ENCODE peak calls at places on chromosomes 7 and 10, in four cellular contexts. D is HepG2; Z is CD4-positive, CD25-positive, alpha-beta regulatory T cell; T is keratinocyte. L is an unnamed sample.

GRCh38 chr7:82188636-82189035 is 254.9 kb downstream of the CACNA2D1 start:
- DNase-seq in D (no peak), Z (no peak), T (no peak), L (no peak)

GRCh38 chr7:17408245-17408903 is 109.9 kb downstream of the AHR start:
- DNase-seq in D (peak; percentile 92), Z (no peak), T (peak; percentile 30), L (peak; percentile 92)

GRCh38 chr10:82234173-82234572 is 359.2 kb downstream of the NRG3 start:
- DNase-seq in D (no peak), Z (no peak), T (no peak), L (no peak)

GRCh38 chr7:101542527-101543241 is 86.4 kb downstream of the MYL10 start:
- DNase-seq in D (peak; percentile 53), Z (peak; percentile 51), T (no peak), L (peak; percentile 66)

GRCh38 chr7:90412458-90413184 is 9.4 kb downstream of the CLDN12 start:
- DNase-seq in D (peak; percentile 44), Z (no peak), T (no peak), L (peak; percentile 59)

GRCh38 chr10:71084061-71084817 is 128.1 kb upstream of the UNC5B start:
- DNase-seq in D (no peak), Z (no peak), T (no peak), L (no peak)

GRCh38 chr10:112792487-112793196 is 157.4 kb upstream of the TCF7L2 start:
- DNase-seq in D (no peak), Z (no peak), T (no peak), L (peak; percentile 67)

GRCh38 chr7:10874666-10875065 is 99.0 kb upstream of the PHF14 start:
- DNase-seq in D (peak; percentile 3), Z (no peak), T (no peak), L (no peak)

GRCh38 chr7:5872326-5872725 is 8.3 kb upstream of the OCM start:
- DNase-seq in D (no peak), Z (no peak), T (no peak), L (no peak)

GRCh38 chr7:3434611-3435010 is 133.6 kb downstream of the SDK1 start:
- DNase-seq in D (no peak), Z (no peak), T (no peak), L (no peak)

GRCh38 chr10:126130291-126130710 is 233.9 kb downstream of the FANK1 start:
- DNase-seq in D (no peak), Z (no peak), T (no peak), L (no peak)

GRCh38 chr7:140904081-140904480 is 20.6 kb downstream of the BRAF start:
- DNase-seq in D (no peak), Z (no peak), T (no peak), L (no peak)

GRCh38 chr7:84193787-84194186 is 802 bp downstream of the SEMA3A start:
- DNase-seq in D (no peak), Z (no peak), T (no peak), L (no peak)

GRCh38 chr7:134317434-134317833 is 704 bp upstream of the SLC35B4 start:
- DNase-seq in D (no peak), Z (no peak), T (no peak), L (no peak)

GRCh38 chr10:46251857-46252847 is 34.6 kb upstream of the ANTXRL start:
- DNase-seq in D (no peak), Z (no peak), T (no peak), L (no peak)

GRCh38 chr10:103145860-103146466 is 47.1 kb downstream of the NT5C2 start:
- DNase-seq in D (peak; percentile 42), Z (no peak), T (no peak), L (peak; percentile 68)

GRCh38 chr10:11601670-11602069 is 9.8 kb downstream of the USP6NL start:
- DNase-seq in D (no peak), Z (no peak), T (no peak), L (no peak)
- H3K4me1 ChIP-seq in D (peaks cover 87% of the 10 kb centered on the region), Z (peaks cover 5% of the 10 kb centered on the region), T (no peaks in the 10 kb centered on the region), L (no peaks in the 10 kb centered on the region)

GRCh38 chr10:73655990-73656298 is at the start of gene SYNPO2L:
- DNase-seq in D (no peak), Z (no peak), T (no peak), L (no peak)

GRCh38 chr10:73650537-73651331 is 5.1 kb downstream of the SYNPO2L start:
- DNase-seq in D (no peak), Z (no peak), T (peak; percentile 54), L (no peak)

GRCh38 chr10:73653701-73654100 is 2.1 kb downstream of the SYNPO2L start:
- DNase-seq in D (peak; percentile 61), Z (no peak), T (no peak), L (no peak)

GRCh38 chr10:73653195-73653594 is 2.6 kb downstream of the SYNPO2L start:
- DNase-seq in D (no peak), Z (no peak), T (no peak), L (no peak)

DNA sequence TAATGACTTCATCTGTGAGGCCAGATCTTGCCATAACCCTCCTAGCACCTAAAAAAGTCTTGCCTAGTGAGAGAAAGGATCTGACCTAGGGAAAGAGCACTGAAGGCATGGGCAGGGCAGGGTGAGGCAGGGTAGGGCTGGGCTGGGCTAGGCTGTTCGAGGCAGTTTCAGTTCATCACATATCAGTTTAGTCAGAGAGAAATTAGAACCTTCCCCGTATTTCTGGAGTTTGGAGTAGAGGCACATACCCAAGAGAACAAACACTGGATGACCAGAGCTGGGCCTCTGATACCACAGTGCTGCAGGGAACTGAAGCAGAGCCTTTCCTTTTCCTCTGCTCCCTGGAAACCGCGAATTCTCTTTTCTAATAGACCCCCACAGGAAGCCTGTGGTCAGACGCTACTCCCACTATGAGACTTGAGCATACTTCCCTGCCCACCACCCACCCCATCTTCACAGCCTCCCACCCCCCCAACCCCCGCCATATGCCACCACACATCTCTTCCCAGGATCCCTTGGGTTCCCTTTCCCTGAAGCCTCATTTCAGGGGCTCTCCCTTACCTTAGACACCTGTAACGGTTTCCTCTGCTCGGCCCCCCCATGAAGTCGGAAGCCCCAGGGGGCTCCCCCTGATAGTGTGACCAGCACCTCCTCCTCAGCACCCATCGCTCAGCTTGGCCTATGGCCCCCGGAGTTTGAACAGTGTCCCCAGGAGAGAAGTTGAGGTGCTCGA is 406 bp downstream of the SYNPO2L start:
- DNase-seq in D (no peak), Z (no peak), T (no peak), L (no peak)
- H3K4me1 ChIP-seq in D (peaks cover 5% of the 10 kb centered on the region), Z (no peaks in the 10 kb centered on the region), T (no peaks in the 10 kb centered on the region), L (no peaks in the 10 kb centered on the region)

GRCh38 chr7:150753239-150753638 is 16.0 kb downstream of the GIMAP5 start:
- DNase-seq in D (no peak), Z (no peak), T (no peak), L (no peak)

GRCh38 chr7:150748402-150748801 is 11.2 kb downstream of the GIMAP5 start:
- DNase-seq in D (no peak), Z (no peak), T (no peak), L (no peak)

GRCh38 chr7:150754950-150755349 is 17.7 kb downstream of the GIMAP5 start:
- DNase-seq in D (no peak), Z (no peak), T (no peak), L (no peak)

GRCh38 chr7:150753826-150754603 is 16.8 kb downstream of the GIMAP5 start:
- DNase-seq in D (peak; percentile 16), Z (no peak), T (no peak), L (no peak)

GRCh38 chr7:150751702-150752101 is 14.5 kb downstream of the GIMAP5 start:
- DNase-seq in D (no peak), Z (no peak), T (no peak), L (no peak)
- H3K4me1 ChIP-seq in D (no peaks in the 10 kb centered on the region), Z (peaks cover 66% of the 10 kb centered on the region), T (no peaks in the 10 kb centered on the region), L (no peaks in the 10 kb centered on the region)

GRCh38 chr7:151844080-151844827 is 32.7 kb downstream of the PRKAG2 start:
- DNase-seq in D (peak; percentile 90), Z (no peak), T (no peak), L (no peak)
- H3K4me1 ChIP-seq in D (peaks cover 15% of the 10 kb centered on the region), Z (peaks cover 11% of the 10 kb centered on the region), T (no peaks in the 10 kb centered on the region), L (no peaks in the 10 kb centered on the region)

DNA sequence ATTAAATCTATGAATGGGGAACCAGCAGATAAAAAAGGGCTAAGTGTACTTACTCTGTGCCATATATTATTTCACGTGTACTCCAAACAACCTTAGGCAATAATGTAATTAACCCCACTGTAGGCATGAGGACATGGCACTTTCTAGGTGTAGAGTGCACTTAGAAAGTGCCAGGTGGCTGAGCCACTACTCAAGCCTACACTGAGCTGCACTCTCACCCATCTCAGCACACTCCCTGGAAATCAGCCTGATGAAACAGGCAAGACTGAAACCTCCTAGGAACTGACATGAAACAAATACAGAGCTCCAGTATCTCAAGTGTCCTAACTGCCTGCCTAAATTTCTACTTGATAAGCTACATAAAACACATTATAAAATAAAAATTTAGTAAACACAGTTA is 147.4 kb downstream of the KMT2E start:
- DNase-seq in D (no peak), Z (no peak), T (no peak), L (no peak)
- H3K4me1 ChIP-seq in D (no peaks in the 10 kb centered on the region), Z (no peaks in the 10 kb centered on the region), T (no peaks in the 10 kb centered on the region), L (no peaks in the 10 kb centered on the region)

DNA sequence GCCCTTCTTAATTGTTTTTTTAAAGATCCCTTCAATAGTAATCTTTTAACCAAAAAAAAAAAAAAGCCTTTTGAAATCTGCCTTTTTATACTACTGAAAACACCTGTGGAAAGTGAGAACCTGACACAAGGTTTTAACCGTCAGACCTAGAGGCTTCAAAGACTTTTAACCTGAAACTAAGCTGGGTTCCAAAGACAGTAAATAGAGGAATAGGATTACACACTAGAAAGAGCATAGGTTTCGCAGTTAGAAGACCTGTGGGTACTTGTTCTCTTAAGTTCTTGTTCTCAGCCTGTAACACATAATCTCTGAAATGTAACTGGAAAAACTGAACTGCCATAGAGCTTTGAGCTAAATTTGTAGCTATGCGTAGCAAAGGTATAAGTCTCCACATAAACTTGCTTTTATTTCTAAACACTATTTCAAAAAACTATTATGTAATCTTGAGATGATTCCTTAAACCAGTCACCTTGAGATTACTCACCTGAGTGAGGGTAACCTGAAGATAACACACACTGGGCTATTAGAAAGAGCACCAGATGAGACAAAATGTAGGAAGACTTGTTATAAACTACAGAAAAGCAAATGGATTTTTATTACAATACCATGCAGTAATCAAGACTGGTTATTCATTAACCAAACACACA is 196.5 kb upstream of the FRMD4A start:
- DNase-seq in D (no peak), Z (no peak), T (no peak), L (no peak)
- H3K4me1 ChIP-seq in D (peaks cover 15% of the 10 kb centered on the region), Z (peaks cover 57% of the 10 kb centered on the region), T (no peaks in the 10 kb centered on the region), L (peaks cover 4% of the 10 kb centered on the region)

GRCh38 chr10:78973901-78974408 is 94.8 kb upstream of the ZMIZ1 start:
- DNase-seq in D (peak; percentile 93), Z (peak; percentile 11), T (no peak), L (peak; percentile 51)
- H3K4me1 ChIP-seq in D (peaks cover 91% of the 10 kb centered on the region), Z (peaks cover 13% of the 10 kb centered on the region), T (peaks cover 21% of the 10 kb centered on the region), L (no peaks in the 10 kb centered on the region)

L was measured in small intestine.